ENCODE peak calls at places on chromosomes 1 and 21, in eight cellular contexts. One of them, this sample, is unnamed.

GRCh38 chr1:114316204-114316603 is 162.5 kb upstream of the SYT6 start:
- DNase-seq in GM23338: peak; percentile 34
- DNase-seq in PC-3: no peak
- DNase-seq in hepatocyte: no peak
- DNase-seq in foreskin fibroblast: no peak
- DNase-seq in GM10248: no peak
- DNase-seq in H9: no peak
- DNase-seq in HFFc6: no peak
- DNase-seq in this sample: no peak

GRCh38 chr1:7549277-7549676 is 221.8 kb upstream of the VAMP3 start:
- DNase-seq in hepatocyte: peak; percentile 43
- DNase-seq in foreskin fibroblast: peak; percentile 52
- DNase-seq in GM10248: no peak
- DNase-seq in PC-3: peak; percentile 74
- DNase-seq in HFFc6: peak; percentile 76
- DNase-seq in GM23338: no peak
- DNase-seq in H9: no peak
- DNase-seq in this sample: peak; percentile 92

GRCh38 chr1:15134285-15134684 is 19.3 kb upstream of the TMEM51 start:
- DNase-seq in foreskin fibroblast: no peak
- DNase-seq in GM23338: no peak
- DNase-seq in H9: no peak
- DNase-seq in HFFc6: no peak
- DNase-seq in hepatocyte: no peak
- DNase-seq in PC-3: no peak
- DNase-seq in GM10248: no peak
- DNase-seq in this sample: no peak

GRCh38 chr1:87620807-87621206 is 292.1 kb downstream of the LMO4 start:
- DNase-seq in PC-3: no peak
- DNase-seq in hepatocyte: no peak
- DNase-seq in GM23338: no peak
- DNase-seq in foreskin fibroblast: no peak
- DNase-seq in HFFc6: no peak
- DNase-seq in GM10248: no peak
- DNase-seq in H9: no peak
- DNase-seq in this sample: no peak

GRCh38 chr1:70504821-70505193 is 93.7 kb downstream of the CTH start:
- DNase-seq in GM23338: no peak
- DNase-seq in HFFc6: peak; percentile 86
- DNase-seq in foreskin fibroblast: peak; percentile 76
- DNase-seq in PC-3: no peak
- DNase-seq in GM10248: no peak
- DNase-seq in H9: no peak
- DNase-seq in hepatocyte: peak; percentile 73
- DNase-seq in this sample: no peak

GRCh38 chr1:207987164-207987563 is 76.2 kb upstream of the CD34 start:
- DNase-seq in foreskin fibroblast: no peak
- DNase-seq in PC-3: no peak
- DNase-seq in hepatocyte: no peak
- DNase-seq in H9: no peak
- DNase-seq in GM23338: no peak
- DNase-seq in HFFc6: no peak
- DNase-seq in GM10248: no peak
- DNase-seq in this sample: no peak

GRCh38 chr1:188055921-188056505 is 1227.3 kb downstream of the PLA2G4A start:
- DNase-seq in PC-3: no peak
- DNase-seq in GM23338: no peak
- DNase-seq in H9: no peak
- DNase-seq in hepatocyte: no peak
- DNase-seq in GM10248: no peak
- DNase-seq in HFFc6: no peak
- DNase-seq in foreskin fibroblast: no peak
- DNase-seq in this sample: no peak

GRCh38 chr1:210089848-210090247 is 142.7 kb upstream of the SERTAD4 start:
- DNase-seq in foreskin fibroblast: no peak
- DNase-seq in GM23338: no peak
- DNase-seq in PC-3: peak; percentile 12
- DNase-seq in HFFc6: no peak
- DNase-seq in H9: no peak
- DNase-seq in hepatocyte: no peak
- DNase-seq in GM10248: no peak
- DNase-seq in this sample: no peak

GRCh38 chr1:22778842-22779520 is 68.3 kb downstream of the EPHB2 start:
- DNase-seq in foreskin fibroblast: peak; percentile 30
- DNase-seq in H9: no peak
- DNase-seq in hepatocyte: no peak
- DNase-seq in GM10248: no peak
- DNase-seq in HFFc6: no peak
- DNase-seq in GM23338: no peak
- DNase-seq in PC-3: no peak
- DNase-seq in this sample: no peak

GRCh38 chr21:38170283-38170682 is 86.5 kb upstream of the KCNJ15 start:
- DNase-seq in foreskin fibroblast: peak; percentile 53
- DNase-seq in H9: peak; percentile 65
- DNase-seq in GM10248: peak; percentile 20
- DNase-seq in PC-3: peak; percentile 66
- DNase-seq in HFFc6: peak; percentile 25
- DNase-seq in hepatocyte: peak; percentile 26
- DNase-seq in GM23338: peak; percentile 68
- DNase-seq in this sample: peak; percentile 62

GRCh38 chr1:98315309-98315708 is 346.2 kb upstream of the SNX7 start:
- DNase-seq in PC-3: peak; percentile 78
- DNase-seq in HFFc6: peak; percentile 57
- DNase-seq in GM23338: no peak
- DNase-seq in foreskin fibroblast: peak; percentile 85
- DNase-seq in H9: no peak
- DNase-seq in hepatocyte: no peak
- DNase-seq in GM10248: no peak
- DNase-seq in this sample: peak; percentile 45

GRCh38 chr1:180154325-180155201 is at the start of gene QSOX1:
- DNase-seq in hepatocyte: peak; percentile 95
- DNase-seq in H9: peak; percentile 90
- DNase-seq in PC-3: peak; percentile 77
- DNase-seq in GM23338: peak; percentile 90
- DNase-seq in GM10248: peak; percentile 100
- DNase-seq in foreskin fibroblast: peak; percentile 96
- DNase-seq in HFFc6: peak; percentile 84
- DNase-seq in this sample: peak; percentile 63

GRCh38 chr1:200733907-200734306 is 4.8 kb upstream of the CAMSAP2 start:
- DNase-seq in GM23338: no peak
- DNase-seq in foreskin fibroblast: no peak
- DNase-seq in GM10248: no peak
- DNase-seq in HFFc6: no peak
- DNase-seq in PC-3: peak; percentile 94
- DNase-seq in H9: no peak
- DNase-seq in hepatocyte: no peak
- DNase-seq in this sample: peak; percentile 64

GRCh38 chr1:181583598-181583997 is 100.3 kb downstream of the CACNA1E start:
- DNase-seq in H9: peak; percentile 60
- DNase-seq in foreskin fibroblast: no peak
- DNase-seq in GM10248: no peak
- DNase-seq in hepatocyte: peak; percentile 64
- DNase-seq in PC-3: no peak
- DNase-seq in HFFc6: no peak
- DNase-seq in GM23338: peak; percentile 87
- DNase-seq in this sample: peak; percentile 10
- TF ChIP-seq CTCF in H9: peak; percentile 78
- TF ChIP-seq CTCF in foreskin fibroblast: no peak
- TF ChIP-seq CTCF in GM10248: no peak
- TF ChIP-seq CTCF in hepatocyte: peak; percentile 47
- TF ChIP-seq CTCF in PC-3: no peak
- TF ChIP-seq CTCF in HFFc6: no peak
- TF ChIP-seq CTCF in GM23338: peak; percentile 75
- TF ChIP-seq CTCF in this sample: peak; percentile 57

GRCh38 chr1:2786329-2787162 is 14.9 kb downstream of the TTC34 start:
- DNase-seq in PC-3: peak; percentile 56
- DNase-seq in GM10248: peak; percentile 69
- DNase-seq in hepatocyte: no peak
- DNase-seq in H9: no peak
- DNase-seq in HFFc6: no peak
- DNase-seq in GM23338: peak; percentile 78
- DNase-seq in foreskin fibroblast: no peak
- DNase-seq in this sample: no peak
- TF ChIP-seq CTCF in PC-3: peak; percentile 89
- TF ChIP-seq CTCF in GM10248: peak; percentile 78
- TF ChIP-seq CTCF in hepatocyte: no peak
- TF ChIP-seq CTCF in H9: peak; percentile 44
- TF ChIP-seq CTCF in HFFc6: peak; percentile 52
- TF ChIP-seq CTCF in GM23338: peak; percentile 71
- TF ChIP-seq CTCF in foreskin fibroblast: no peak
- TF ChIP-seq CTCF in this sample: peak; percentile 23

GRCh38 chr1:226276987-226277386 is 32.0 kb downstream of the LIN9 start:
- DNase-seq in foreskin fibroblast: no peak
- DNase-seq in H9: no peak
- DNase-seq in GM23338: no peak
- DNase-seq in PC-3: no peak
- DNase-seq in HFFc6: no peak
- DNase-seq in hepatocyte: no peak
- DNase-seq in GM10248: no peak
- DNase-seq in this sample: no peak

GRCh38 chr1:226277897-226278296 is 31.1 kb downstream of the LIN9 start:
- DNase-seq in HFFc6: no peak
- DNase-seq in GM23338: no peak
- DNase-seq in PC-3: no peak
- DNase-seq in H9: no peak
- DNase-seq in hepatocyte: no peak
- DNase-seq in foreskin fibroblast: no peak
- DNase-seq in GM10248: no peak
- DNase-seq in this sample: no peak

GRCh38 chr1:226281058-226281457 is 27.9 kb downstream of the LIN9 start:
- DNase-seq in PC-3: no peak
- DNase-seq in GM23338: no peak
- DNase-seq in GM10248: no peak
- DNase-seq in HFFc6: no peak
- DNase-seq in foreskin fibroblast: no peak
- DNase-seq in H9: no peak
- DNase-seq in hepatocyte: no peak
- DNase-seq in this sample: no peak

GRCh38 chr1:226276077-226276682 is 32.8 kb downstream of the LIN9 start:
- DNase-seq in hepatocyte: no peak
- DNase-seq in foreskin fibroblast: no peak
- DNase-seq in H9: no peak
- DNase-seq in PC-3: peak; percentile 61
- DNase-seq in GM10248: no peak
- DNase-seq in HFFc6: no peak
- DNase-seq in GM23338: no peak
- DNase-seq in this sample: peak; percentile 15

GRCh38 chr1:226279498-226279897 is 29.5 kb downstream of the LIN9 start:
- DNase-seq in GM23338: no peak
- DNase-seq in HFFc6: no peak
- DNase-seq in H9: no peak
- DNase-seq in hepatocyte: no peak
- DNase-seq in GM10248: no peak
- DNase-seq in foreskin fibroblast: no peak
- DNase-seq in PC-3: no peak
- DNase-seq in this sample: no peak
- TF ChIP-seq CTCF in GM23338: no peak
- TF ChIP-seq CTCF in HFFc6: no peak
- TF ChIP-seq CTCF in H9: no peak
- TF ChIP-seq CTCF in hepatocyte: no peak
- TF ChIP-seq CTCF in GM10248: no peak
- TF ChIP-seq CTCF in foreskin fibroblast: no peak
- TF ChIP-seq CTCF in PC-3: no peak
- TF ChIP-seq CTCF in this sample: no peak

GRCh38 chr1:27135920-27136551 is 18.9 kb downstream of the SLC9A1 start:
- DNase-seq in GM23338: peak; percentile 81
- DNase-seq in foreskin fibroblast: no peak
- DNase-seq in hepatocyte: no peak
- DNase-seq in GM10248: no peak
- DNase-seq in H9: peak; percentile 64
- DNase-seq in PC-3: peak; percentile 23
- DNase-seq in HFFc6: no peak
- DNase-seq in this sample: no peak
- TF ChIP-seq CTCF in GM23338: peak; percentile 58
- TF ChIP-seq CTCF in foreskin fibroblast: no peak
- TF ChIP-seq CTCF in hepatocyte: no peak
- TF ChIP-seq CTCF in GM10248: peak; percentile 23
- TF ChIP-seq CTCF in H9: peak; percentile 59
- TF ChIP-seq CTCF in PC-3: peak; percentile 43
- TF ChIP-seq CTCF in HFFc6: no peak
- TF ChIP-seq CTCF in this sample: no peak

GRCh38 chr1:154996966-154997701 is 3.7 kb downstream of the LENEP start:
- DNase-seq in foreskin fibroblast: no peak
- DNase-seq in GM10248: no peak
- DNase-seq in GM23338: no peak
- DNase-seq in PC-3: no peak
- DNase-seq in hepatocyte: no peak
- DNase-seq in H9: peak; percentile 23
- DNase-seq in HFFc6: no peak
- DNase-seq in this sample: no peak

GRCh38 chr1:155000475-155000724 is 2.2 kb upstream of the ZBTB7B start:
- DNase-seq in foreskin fibroblast: no peak
- DNase-seq in PC-3: no peak
- DNase-seq in GM23338: no peak
- DNase-seq in HFFc6: no peak
- DNase-seq in GM10248: no peak
- DNase-seq in hepatocyte: no peak
- DNase-seq in H9: no peak
- DNase-seq in this sample: no peak

GRCh38 chr1:154999651-155000474 is 2.7 kb upstream of the ZBTB7B start:
- DNase-seq in GM23338: peak; percentile 79
- DNase-seq in GM10248: peak; percentile 74
- DNase-seq in H9: peak; percentile 77
- DNase-seq in hepatocyte: peak; percentile 76
- DNase-seq in HFFc6: no peak
- DNase-seq in foreskin fibroblast: peak; percentile 46
- DNase-seq in PC-3: peak; percentile 38
- DNase-seq in this sample: no peak

GRCh38 chr1:154998818-154999650 is 3.6 kb upstream of the ZBTB7B start:
- DNase-seq in GM23338: peak; percentile 94
- DNase-seq in PC-3: peak; percentile 77
- DNase-seq in GM10248: peak; percentile 81
- DNase-seq in foreskin fibroblast: peak; percentile 91
- DNase-seq in HFFc6: peak; percentile 56
- DNase-seq in H9: peak; percentile 89
- DNase-seq in hepatocyte: peak; percentile 78
- DNase-seq in this sample: peak; percentile 43

DNA sequence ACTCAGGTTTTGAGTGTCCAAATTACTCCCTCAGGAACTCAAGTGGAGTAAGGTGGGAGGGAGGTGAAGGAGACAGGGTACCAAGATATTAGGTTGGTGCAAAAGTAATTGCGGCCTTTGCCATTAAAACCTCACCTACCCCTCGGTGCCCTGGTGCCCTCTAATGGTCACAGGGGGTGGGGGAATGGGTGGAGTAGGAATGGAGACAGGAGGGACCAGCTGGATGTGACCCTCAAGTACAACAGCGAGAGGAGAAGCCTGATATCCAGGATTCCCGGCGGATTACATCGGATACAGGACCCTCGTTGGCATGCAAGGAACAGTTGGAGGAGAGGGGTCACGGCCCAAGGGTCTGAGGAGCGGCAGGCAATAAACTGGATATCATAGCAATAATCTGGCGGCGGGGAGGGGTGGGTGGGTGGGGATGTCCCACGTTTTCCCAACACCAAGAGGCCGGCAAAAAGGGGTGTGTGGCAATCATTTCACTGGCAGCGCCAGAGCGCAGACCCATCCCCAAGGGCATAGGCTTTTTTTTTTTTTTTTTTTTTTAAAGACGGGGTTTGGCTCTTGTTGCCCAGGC is 4.3 kb upstream of the ZBTB7B start:
- DNase-seq in hepatocyte: no peak
- DNase-seq in GM10248: no peak
- DNase-seq in GM23338: peak; percentile 40
- DNase-seq in HFFc6: no peak
- DNase-seq in PC-3: no peak
- DNase-seq in H9: peak; percentile 30
- DNase-seq in foreskin fibroblast: no peak
- DNase-seq in this sample: no peak
- TF ChIP-seq CTCF in hepatocyte: no peak
- TF ChIP-seq CTCF in GM10248: peak; percentile 23
- TF ChIP-seq CTCF in GM23338: peak; percentile 50
- TF ChIP-seq CTCF in HFFc6: no peak
- TF ChIP-seq CTCF in PC-3: peak; percentile 50
- TF ChIP-seq CTCF in H9: peak; percentile 33
- TF ChIP-seq CTCF in foreskin fibroblast: no peak
- TF ChIP-seq CTCF in this sample: no peak